ENCODE peak calls at places on chromosomes 6 and 20, in nine cellular contexts. One of them, this sample, is unnamed.

GRCh38 chr6:1482381-1483166 is 93.2 kb downstream of the FOXF2 start:
- DNase-seq in occipital lobe: no peak
- DNase-seq in nucleus accumbens: no peak
- DNase-seq in MV-4-11: peak; percentile 58
- DNase-seq in heart right ventricle: no peak
- DNase-seq in AG08395: no peak
- DNase-seq in fibroblast of the aortic adventitia: no peak
- DNase-seq in Jurkat, Clone E6-1: no peak
- DNase-seq in ovary: no peak
- DNase-seq in this sample: no peak

GRCh38 chr20:17161661-17162410 is 65.0 kb upstream of the PCSK2 start:
- DNase-seq in occipital lobe: no peak
- DNase-seq in nucleus accumbens: no peak
- DNase-seq in MV-4-11: no peak
- DNase-seq in heart right ventricle: no peak
- DNase-seq in AG08395: no peak
- DNase-seq in fibroblast of the aortic adventitia: no peak
- DNase-seq in Jurkat, Clone E6-1: no peak
- DNase-seq in ovary: no peak
- DNase-seq in this sample: no peak

GRCh38 chr6:161947371-161947770 is 673.5 kb upstream of the AGPAT4 start:
- DNase-seq in occipital lobe: no peak
- DNase-seq in nucleus accumbens: no peak
- DNase-seq in MV-4-11: no peak
- DNase-seq in heart right ventricle: no peak
- DNase-seq in AG08395: no peak
- DNase-seq in fibroblast of the aortic adventitia: no peak
- DNase-seq in Jurkat, Clone E6-1: no peak
- DNase-seq in ovary: no peak
- DNase-seq in this sample: no peak

GRCh38 chr6:5023923-5024322 is 20.1 kb upstream of the RPP40 start:
- DNase-seq in occipital lobe: no peak
- DNase-seq in nucleus accumbens: no peak
- DNase-seq in MV-4-11: no peak
- DNase-seq in heart right ventricle: no peak
- DNase-seq in AG08395: no peak
- DNase-seq in fibroblast of the aortic adventitia: no peak
- DNase-seq in Jurkat, Clone E6-1: no peak
- DNase-seq in ovary: no peak
- DNase-seq in this sample: no peak

GRCh38 chr6:158703121-158703839 is 53.4 kb downstream of the SYTL3 start:
- DNase-seq in occipital lobe: no peak
- DNase-seq in nucleus accumbens: no peak
- DNase-seq in MV-4-11: no peak
- DNase-seq in heart right ventricle: peak; percentile 62
- DNase-seq in AG08395: no peak
- DNase-seq in fibroblast of the aortic adventitia: no peak
- DNase-seq in Jurkat, Clone E6-1: no peak
- DNase-seq in ovary: no peak
- DNase-seq in this sample: peak; percentile 44

GRCh38 chr20:46308258-46309157 is at the start of gene CDH22:
- DNase-seq in occipital lobe: peak; percentile 37
- DNase-seq in nucleus accumbens: peak; percentile 48
- DNase-seq in MV-4-11: peak; percentile 54
- DNase-seq in heart right ventricle: peak; percentile 36
- DNase-seq in AG08395: peak; percentile 68
- DNase-seq in fibroblast of the aortic adventitia: peak; percentile 19
- DNase-seq in Jurkat, Clone E6-1: no peak
- DNase-seq in ovary: peak; percentile 54
- DNase-seq in this sample: peak; percentile 48

GRCh38 chr6:151196571-151196970 is 43.2 kb upstream of the AKAP12 start:
- DNase-seq in occipital lobe: no peak
- DNase-seq in nucleus accumbens: no peak
- DNase-seq in MV-4-11: no peak
- DNase-seq in heart right ventricle: no peak
- DNase-seq in AG08395: peak; percentile 72
- DNase-seq in fibroblast of the aortic adventitia: peak; percentile 90
- DNase-seq in Jurkat, Clone E6-1: no peak
- DNase-seq in ovary: peak; percentile 63
- DNase-seq in this sample: peak; percentile 30

GRCh38 chr6:12769556-12770255 is 53.1 kb downstream of the PHACTR1 start:
- DNase-seq in occipital lobe: peak; percentile 24
- DNase-seq in nucleus accumbens: no peak
- DNase-seq in MV-4-11: no peak
- DNase-seq in heart right ventricle: no peak
- DNase-seq in AG08395: peak; percentile 23
- DNase-seq in fibroblast of the aortic adventitia: no peak
- DNase-seq in Jurkat, Clone E6-1: no peak
- DNase-seq in ovary: no peak
- DNase-seq in this sample: no peak